ENCODE peak calls at places on chromosomes 12 and 14, in ten cellular contexts. H is breast epithelium, R is mucosa of descending colon, F is uterus, W is AG09309, P is GM23248, K is astrocyte, Y is cardiac fibroblast, E is WERI-Rb-1, G is neuronal stem cell. Q is an unnamed sample.
A peak's percentile ranks its signal among the peaks of the same experiment; 100 is the strongest.

GRCh38 chr12:100826323-100826722 is 31.7 kb downstream of the ANO4 start:
- DNase-seq in H (peak; percentile 53), R (peak; percentile 77), F (peak; percentile 14), W (no peak), P (peak; percentile 77), K (peak; percentile 37), Y (peak; percentile 59), E (no peak), G (peak; percentile 63), Q (no peak)

GRCh38 chr14:43056106-43056505 is 1449.4 kb downstream of the LRFN5 start:
- DNase-seq in H (no peak), R (no peak), F (no peak), W (no peak), P (no peak), K (no peak), Y (no peak), E (no peak), G (no peak), Q (no peak)

GRCh38 chr12:13148532-13148847 is 45.0 kb upstream of the GSG1 start:
- DNase-seq in H (no peak), R (no peak), F (no peak), W (no peak), P (no peak), K (no peak), Y (no peak), E (no peak), G (no peak), Q (no peak)

GRCh38 chr12:109944975-109945374 is 44.9 kb downstream of the TCHP start:
- DNase-seq in H (no peak), R (no peak), F (no peak), W (no peak), P (no peak), K (peak; percentile 34), Y (peak; percentile 35), E (peak; percentile 67), G (peak; percentile 48), Q (no peak)

GRCh38 chr12:68140576-68140975 is 19.0 kb downstream of the IFNG start:
- DNase-seq in H (no peak), R (no peak), F (no peak), W (no peak), P (no peak), K (no peak), Y (no peak), E (no peak), G (no peak), Q (no peak)

GRCh38 chr12:108720757-108721514 is 10.4 kb downstream of the CORO1C start:
- DNase-seq in H (no peak), R (no peak), F (no peak), W (no peak), P (peak; percentile 90), K (peak; percentile 63), Y (no peak), E (no peak), G (no peak), Q (no peak)

GRCh38 chr12:43180242-43180641 is 371.8 kb downstream of the ADAMTS20 start:
- DNase-seq in H (no peak), R (no peak), F (no peak), W (no peak), P (no peak), K (no peak), Y (no peak), E (no peak), G (no peak), Q (no peak)

GRCh38 chr12:91183565-91183964 is 948 bp upstream of the DCN start:
- DNase-seq in H (no peak), R (no peak), F (no peak), W (no peak), P (no peak), K (no peak), Y (no peak), E (no peak), G (no peak), Q (no peak)

GRCh38 chr14:77882631-77883030 is 82.7 kb downstream of the ADCK1 start:
- DNase-seq in H (no peak), R (no peak), F (no peak), W (no peak), P (peak; percentile 67), K (no peak), Y (peak; percentile 48), E (no peak), G (no peak), Q (no peak)

GRCh38 chr12:121983546-121984205 is 38.0 kb upstream of the BCL7A start:
- DNase-seq in H (no peak), R (no peak), F (no peak), W (no peak), P (no peak), K (no peak), Y (peak; percentile 44), E (no peak), G (no peak), Q (no peak)

GRCh38 chr14:59215353-59215752 is 26.9 kb downstream of the DAAM1 start:
- DNase-seq in H (peak; percentile 73), R (peak; percentile 23), F (peak; percentile 60), W (peak; percentile 54), P (peak; percentile 69), K (peak; percentile 66), Y (peak; percentile 85), E (no peak), G (no peak), Q (peak; percentile 8)

GRCh38 chr14:99781091-99781490 is 12.1 kb upstream of the EML1 start:
- DNase-seq in H (no peak), R (no peak), F (peak; percentile 9), W (no peak), P (no peak), K (no peak), Y (no peak), E (no peak), G (no peak), Q (no peak)

GRCh38 chr12:2453076-2453806 is 341.5 kb upstream of the FKBP4 start:
- DNase-seq in H (no peak), R (no peak), F (no peak), W (no peak), P (peak; percentile 56), K (no peak), Y (no peak), E (peak; percentile 70), G (no peak), Q (peak; percentile 98)

GRCh38 chr12:57735198-57735855 is 3.2 kb downstream of the AGAP2 start:
- DNase-seq in H (no peak), R (no peak), F (no peak), W (no peak), P (peak; percentile 44), K (no peak), Y (no peak), E (no peak), G (no peak), Q (peak; percentile 71)
- H3K4me3 ChIP-seq in H (no peak overlapping the region), R (no peak overlapping the region), F (no peak overlapping the region), W (no peak overlapping the region), P (peak overlapping the region; percentile 55), K (peak overlapping the region; percentile 41), Y (no peak overlapping the region), E (peak overlapping the region; percentile 49), G (peak overlapping the region; percentile 33), Q (no peak overlapping the region)

DNA sequence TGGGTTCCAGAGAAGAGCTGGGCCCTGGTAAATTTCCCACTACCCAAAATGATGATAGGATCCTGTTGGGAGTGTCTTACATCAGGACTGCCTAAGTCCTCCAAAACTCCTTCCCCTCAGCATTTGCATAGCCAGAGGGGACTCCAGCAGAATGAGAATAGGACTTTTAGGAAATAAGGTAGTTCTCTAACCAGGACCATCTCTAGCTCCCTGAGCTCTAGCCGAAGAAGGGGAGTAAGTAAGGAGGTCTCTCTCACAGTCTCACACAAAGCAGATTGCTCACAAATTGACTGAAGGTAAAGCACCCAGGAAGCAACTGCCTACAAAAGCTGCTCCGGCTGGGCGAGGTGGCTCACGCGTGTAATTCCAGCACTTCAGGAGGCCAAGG is 8.3 kb downstream of the PPP1R3E start:
- DNase-seq in H (no peak), R (no peak), F (no peak), W (no peak), P (no peak), K (no peak), Y (no peak), E (no peak), G (no peak), Q (no peak)
- H3K4me3 ChIP-seq in H (no peak overlapping the region), R (no peak overlapping the region), F (no peak overlapping the region), W (no peak overlapping the region), P (no peak overlapping the region), K (no peak overlapping the region), Y (no peak overlapping the region), E (no peak overlapping the region), G (no peak overlapping the region), Q (no peak overlapping the region)

GRCh38 chr14:104690266-104690711 is 871 bp downstream of the INF2 start:
- DNase-seq in H (no peak), R (peak; percentile 81), F (no peak), W (no peak), P (peak; percentile 36), K (no peak), Y (no peak), E (no peak), G (no peak), Q (no peak)

GRCh38 chr14:104689620-104690265 is 325 bp downstream of the INF2 start:
- DNase-seq in H (no peak), R (peak; percentile 43), F (no peak), W (no peak), P (peak; percentile 66), K (no peak), Y (no peak), E (no peak), G (no peak), Q (peak; percentile 97)

GRCh38 chr14:104692261-104692938 is 3.0 kb downstream of the INF2 start:
- DNase-seq in H (no peak), R (no peak), F (no peak), W (no peak), P (no peak), K (no peak), Y (no peak), E (no peak), G (no peak), Q (no peak)

GRCh38 chr14:104691546-104692260 is 2.3 kb downstream of the INF2 start:
- DNase-seq in H (no peak), R (no peak), F (no peak), W (no peak), P (no peak), K (no peak), Y (no peak), E (no peak), G (no peak), Q (no peak)

GRCh38 chr14:104690861-104691455 is 1.5 kb downstream of the INF2 start:
- DNase-seq in H (no peak), R (no peak), F (no peak), W (no peak), P (no peak), K (no peak), Y (no peak), E (no peak), G (no peak), Q (no peak)
- H3K4me3 ChIP-seq in H (peak overlapping the region; percentile 90), R (no peak overlapping the region), F (peak overlapping the region; percentile 46), W (peak overlapping the region; percentile 68), P (peak overlapping the region; percentile 93), K (peak overlapping the region; percentile 89), Y (peak overlapping the region; percentile 94), E (peak overlapping the region; percentile 78), G (peak overlapping the region; percentile 87), Q (peak overlapping the region; percentile 91)

DNA sequence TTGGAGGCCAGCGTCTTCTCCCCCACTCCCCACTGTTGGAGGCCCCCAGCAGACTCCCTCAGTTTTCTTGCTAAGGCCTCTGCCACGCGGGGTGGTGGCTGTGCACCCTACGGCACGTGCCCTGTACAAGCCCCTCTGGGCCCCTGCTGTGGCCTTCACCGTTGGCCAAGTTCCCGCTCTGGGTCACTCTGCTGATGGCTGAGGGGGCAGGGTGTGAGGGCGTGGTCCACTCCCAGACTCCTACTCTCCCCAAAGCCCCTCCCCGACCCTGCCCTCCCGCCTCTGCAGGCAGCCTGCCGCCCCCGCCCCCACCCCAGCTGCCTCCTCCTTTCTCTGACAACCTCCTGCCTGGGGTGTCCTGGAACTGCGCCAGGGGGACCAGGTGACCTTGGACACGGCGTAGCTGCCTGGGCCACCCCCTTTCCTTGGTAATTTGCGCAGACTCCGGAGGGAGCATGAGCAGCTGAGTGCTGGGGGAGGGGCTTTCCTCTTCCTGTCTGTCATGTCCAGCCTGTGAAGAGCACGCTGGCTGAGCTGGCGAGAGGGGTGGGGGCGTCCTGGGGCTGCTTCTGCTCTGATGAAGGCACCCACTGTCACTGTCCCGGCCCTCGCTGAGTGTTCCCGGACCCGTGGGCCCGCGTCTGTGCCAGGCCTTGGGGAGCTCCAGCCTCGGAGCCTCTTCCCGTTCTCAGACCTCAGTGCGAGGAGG is 84.9 kb downstream of the KIF26A start:
- DNase-seq in H (no peak), R (peak; percentile 84), F (no peak), W (no peak), P (no peak), K (no peak), Y (no peak), E (peak; percentile 99), G (no peak), Q (no peak)
- H3K4me3 ChIP-seq in H (no peak overlapping the region), R (no peak overlapping the region), F (no peak overlapping the region), W (no peak overlapping the region), P (no peak overlapping the region), K (no peak overlapping the region), Y (no peak overlapping the region), E (peak overlapping the region; percentile 47), G (no peak overlapping the region), Q (no peak overlapping the region)

Q was measured in osteoblast.